ENCODE peak calls at places on chromosomes 12 and 14, in five cellular contexts. D, U, M, H and K are unnamed samples.

GRCh38 chr12:119913931-119914330 is 36.8 kb upstream of the CIT start:
- DNase-seq in D (no peak), H (no peak), U (no peak), M (no peak), K (no peak)

GRCh38 chr14:34785223-34786006 is 71.0 kb upstream of the CFL2 start:
- DNase-seq in H (no peak), D (no peak), M (no peak), U (no peak), K (no peak)

GRCh38 chr14:50955373-50956043 is 11.2 kb upstream of the PYGL start:
- DNase-seq in M (peak), H (peak), U (peak), D (peak), K (peak)

GRCh38 chr12:48618541-48618940 is 48.7 kb upstream of the LALBA start:
- DNase-seq in M (peak), D (peak), U (peak), H (peak), K (peak)

GRCh38 chr14:92717571-92718042 is 30.8 kb downstream of the LGMN start:
- DNase-seq in H (no peak), M (no peak), U (no peak), D (no peak), K (no peak)

GRCh38 chr14:92563359-92563758 is 49.8 kb downstream of the RIN3 start:
- DNase-seq in H (no peak), M (no peak), D (no peak), U (no peak), K (no peak)

GRCh38 chr14:97177016-97177415 is 379.8 kb downstream of the VRK1 start:
- DNase-seq in D (peak), U (no peak), M (no peak), H (no peak), K (peak)

GRCh38 chr12:26119391-26119981 is 5.4 kb downstream of the BHLHE41 start:
- DNase-seq in U (peak), H (no peak), D (peak), M (no peak), K (no peak)

GRCh38 chr12:59193476-59194050 is 273.3 kb upstream of the LRIG3 start:
- DNase-seq in U (no peak), H (no peak), D (no peak), M (no peak), K (no peak)

GRCh38 chr12:94267907-94268575 is 119.7 kb downstream of the PLXNC1 start:
- DNase-seq in H (no peak), M (no peak), U (peak), D (no peak), K (no peak)

GRCh38 chr12:119627686-119628085 is 34.1 kb downstream of the TMEM233 start:
- DNase-seq in D (no peak), U (no peak), M (no peak), H (no peak), K (no peak)

GRCh38 chr12:21551811-21552469 is 25.8 kb downstream of the SPX start:
- DNase-seq in U (peak), H (no peak), M (no peak), D (no peak), K (no peak)

GRCh38 chr12:52903285-52903854 is 1.5 kb downstream of the KRT8 start:
- DNase-seq in U (peak), D (peak), H (peak), M (peak), K (peak)

GRCh38 chr12:94648578-94648977 is 1.8 kb downstream of the TMCC3 start:
- DNase-seq in H (no peak), U (no peak), M (no peak), D (no peak), K (no peak)

GRCh38 chr14:78985668-78986073 is 815.5 kb downstream of the NRXN3 start:
- DNase-seq in H (no peak), M (no peak), U (no peak), D (no peak), K (no peak)

GRCh38 chr12:24960222-24960855 is 11.4 kb upstream of the BCAT1 start:
- DNase-seq in U (peak), M (no peak), H (no peak), D (peak), K (peak)

GRCh38 chr12:101685121-101685520 is 12.3 kb upstream of the CHPT1 start:
- DNase-seq in H (no peak), D (no peak), U (no peak), M (no peak), K (no peak)

DNA sequence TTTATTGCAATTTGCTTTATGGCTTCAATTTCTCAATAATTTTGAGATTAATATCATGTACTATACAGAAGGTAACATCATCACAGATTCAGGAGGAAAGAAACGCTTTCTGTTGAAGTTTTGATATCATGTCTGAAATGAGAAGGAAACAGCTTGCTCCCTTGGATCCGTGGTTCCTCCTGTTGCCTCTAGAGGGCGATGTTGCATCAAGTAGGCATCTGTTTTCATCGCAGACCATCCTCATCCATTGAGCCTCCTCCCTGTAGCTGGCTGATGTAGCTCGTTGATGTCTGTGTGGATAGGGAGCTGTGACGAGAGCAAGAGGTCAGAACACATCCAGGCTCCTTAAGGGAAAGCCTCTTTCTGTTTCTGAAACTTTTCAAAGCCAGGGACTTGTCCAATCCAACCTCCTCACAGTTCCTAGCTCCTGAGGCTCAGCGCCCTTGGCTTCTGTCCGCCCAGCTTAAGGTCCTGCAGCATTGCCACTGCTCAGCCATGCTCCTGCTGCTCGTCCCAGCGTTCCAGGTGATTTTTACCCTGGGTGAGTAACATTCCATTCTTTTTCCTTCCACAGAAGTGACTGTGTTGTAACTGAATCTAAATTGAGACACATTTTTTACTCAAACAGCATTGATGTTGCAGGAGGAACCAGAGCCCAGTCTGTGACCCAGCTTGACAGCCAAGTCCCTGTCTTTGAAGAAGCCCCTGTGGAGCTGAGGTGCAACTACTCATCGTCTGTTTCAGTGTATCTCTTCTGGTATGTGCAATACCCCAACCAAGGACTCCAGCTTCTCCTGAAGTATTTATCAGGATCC is 304.8 kb upstream of the OR4E1 start:
- DNase-seq in M (no peak), H (no peak), U (peak), D (peak), K (peak)
- TF ChIP-seq CTCF in M (peak), H (peak), U (peak), D (peak), K (peak)

GRCh38 chr14:64238049-64238448 is 56.1 kb downstream of the ESR2 start:
- DNase-seq in U (no peak), D (no peak), M (no peak), H (no peak), K (no peak)
- TF ChIP-seq CTCF in U (no peak), D (no peak), M (no peak), H (no peak), K (no peak)

GRCh38 chr14:94826774-94827173 is 56.9 kb upstream of the GSC start:
- DNase-seq in M (no peak), U (no peak), H (no peak), D (no peak), K (no peak)

GRCh38 chr14:94827711-94828505 is 58.0 kb upstream of the GSC start:
- DNase-seq in H (peak), M (peak), U (no peak), D (no peak), K (no peak)

GRCh38 chr14:94819531-94819930 is 49.6 kb upstream of the GSC start:
- DNase-seq in U (no peak), D (no peak), H (no peak), M (no peak), K (no peak)

GRCh38 chr14:94821705-94822104 is 51.8 kb upstream of the GSC start:
- DNase-seq in D (no peak), U (no peak), H (no peak), M (no peak), K (no peak)

DNA sequence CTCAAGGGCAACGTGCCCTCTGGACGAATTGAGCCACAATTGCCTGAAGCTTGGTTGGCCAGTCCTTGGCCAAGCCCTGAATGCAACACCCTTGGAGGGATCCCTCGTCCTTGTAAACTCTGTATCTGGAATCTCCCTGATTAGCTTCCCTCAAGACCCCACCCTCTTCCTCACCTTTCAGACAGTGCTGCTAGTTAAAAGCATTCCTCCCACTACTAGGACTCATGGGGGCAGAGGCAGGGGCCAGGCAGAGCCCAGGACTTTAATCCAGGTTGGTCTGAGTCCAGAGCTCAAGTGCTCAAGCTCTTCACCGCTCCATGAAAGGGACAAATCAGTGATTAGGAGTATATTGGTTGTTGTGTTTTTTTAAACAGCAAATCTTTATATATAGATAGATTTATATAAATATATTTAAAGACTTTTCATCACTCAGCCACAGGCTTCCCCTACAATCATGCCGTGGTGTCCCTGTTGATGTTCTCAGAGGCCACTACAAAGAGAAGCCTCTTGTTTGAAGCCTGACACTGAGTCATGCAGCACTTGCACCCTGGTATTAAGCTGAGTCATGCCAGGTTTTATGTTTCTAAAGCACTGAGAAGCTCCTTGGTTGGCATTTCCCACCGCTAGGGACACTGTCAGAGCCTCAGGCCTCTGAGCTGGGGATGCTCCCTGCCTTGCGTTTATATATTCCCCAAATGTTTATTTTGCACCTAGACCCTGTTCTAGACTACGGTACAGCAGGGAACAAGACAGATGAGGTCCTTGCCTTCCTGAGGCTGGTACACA is 53.8 kb upstream of the GSC start:
- DNase-seq in D (peak), U (no peak), H (no peak), M (no peak), K (no peak)
- TF ChIP-seq CTCF in D (no peak), U (no peak), H (no peak), M (no peak), K (no peak)

DNA sequence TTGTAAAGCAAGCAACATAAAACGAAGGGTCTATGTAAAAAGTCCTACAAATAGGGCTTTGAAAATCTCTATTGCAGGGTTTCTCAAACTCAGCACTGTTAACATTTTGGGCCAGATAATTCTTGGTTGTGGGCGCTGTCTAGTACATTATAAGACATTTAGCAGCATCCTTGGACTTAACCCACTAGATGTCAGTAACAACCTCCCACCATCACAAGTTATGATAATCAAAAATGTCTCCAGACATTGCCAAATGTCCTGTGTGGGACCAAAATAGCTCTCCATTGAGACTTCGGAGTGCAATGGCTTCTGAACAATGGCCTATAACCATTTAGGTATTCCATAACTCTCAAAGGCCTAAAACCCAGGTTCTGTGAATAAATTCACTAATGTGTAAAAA is 22.9 kb upstream of the DHRS7 start:
- DNase-seq in U (peak), M (no peak), H (no peak), D (peak), K (no peak)
- TF ChIP-seq CTCF in U (no peak), M (no peak), H (no peak), D (peak), K (no peak)

GRCh38 chr12:116863275-116863767 is 17.9 kb downstream of the HRK start:
- DNase-seq in H (no peak), D (peak), U (no peak), M (no peak), K (peak)
- TF ChIP-seq CTCF in H (peak), D (peak), U (peak), M (no peak), K (peak)

DNA sequence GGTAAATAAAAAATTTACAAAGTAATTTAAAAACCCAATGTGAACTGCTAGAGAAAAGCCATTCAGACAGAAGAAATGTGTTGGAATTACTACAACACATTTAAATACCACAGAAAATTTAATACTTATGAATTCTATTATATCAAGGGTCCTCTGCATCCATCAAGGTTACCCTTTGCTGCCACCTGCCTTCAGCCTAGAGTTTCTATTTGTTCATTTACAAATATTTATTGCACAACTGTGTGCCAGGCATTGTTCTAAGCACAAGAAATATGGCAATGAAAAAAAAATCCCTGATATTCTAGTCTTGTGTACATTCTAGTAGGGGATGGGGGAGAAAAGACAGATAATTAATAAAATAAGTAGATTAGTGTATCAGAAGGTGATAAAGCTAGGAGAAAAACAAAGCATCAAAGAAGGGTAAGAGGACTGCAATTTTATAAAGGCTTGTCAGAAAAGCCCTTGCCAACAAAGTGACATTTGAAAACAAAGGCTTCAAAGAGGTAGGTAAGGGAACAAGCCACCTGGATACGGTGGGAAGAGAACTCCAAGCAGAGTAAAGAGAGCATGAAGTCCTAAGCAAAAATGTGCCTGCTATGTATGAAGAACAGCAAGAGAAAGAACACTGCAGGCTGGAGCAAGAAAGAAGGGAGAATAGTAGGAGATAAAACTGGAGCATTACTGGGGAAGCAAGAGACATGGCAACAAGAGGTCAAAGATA is 59.1 kb upstream of the SLC6A13 start:
- DNase-seq in H (no peak), M (no peak), D (peak), U (peak), K (no peak)
- TF ChIP-seq CTCF in H (no peak), M (no peak), D (peak), U (peak), K (no peak)

GRCh38 chr12:105427883-105428282 is 97.4 kb downstream of the C12orf75 start:
- DNase-seq in M (no peak), U (peak), H (no peak), D (no peak), K (no peak)
- TF ChIP-seq CTCF in M (no peak), U (peak), H (no peak), D (no peak), K (no peak)

DNA sequence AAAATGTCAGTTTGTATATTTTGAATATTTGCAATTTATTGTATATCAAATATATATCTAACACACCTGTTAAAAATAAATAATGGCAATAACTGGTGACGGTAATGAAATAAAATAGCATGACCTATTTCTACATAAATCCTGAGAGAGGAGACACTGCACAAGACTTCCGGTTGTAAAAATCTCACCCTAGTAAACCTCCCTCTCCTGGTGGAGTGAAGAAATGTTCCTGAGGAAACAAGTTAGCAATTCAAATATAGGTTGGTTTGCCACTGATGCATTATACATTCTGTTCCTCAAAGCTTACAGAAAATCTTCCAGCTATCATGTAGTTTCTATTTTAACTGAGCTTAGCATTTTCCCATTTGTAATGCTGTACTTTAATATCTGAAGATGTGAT is 166.2 kb upstream of the SYT10 start:
- DNase-seq in U (no peak), H (no peak), D (peak), M (no peak), K (peak)
- TF ChIP-seq CTCF in U (peak), H (peak), D (peak), M (no peak), K (peak)

GRCh38 chr14:74516451-74517155 is 23.0 kb downstream of the ISCA2 start:
- DNase-seq in M (no peak), H (no peak), U (peak), D (peak), K (no peak)
- TF ChIP-seq CTCF in M (no peak), H (no peak), U (no peak), D (no peak), K (no peak)